ENCODE peak calls at places on chromosomes 7 and 10, in ten cellular contexts. Y is PC-3; W is stimulated activated CD8-positive, alpha-beta memory T cell treated with anti-CD3 and anti-CD28 coated beads, Interleukin-2, amount 100 ng/mL, for 48 hours; I is epithelial cell of esophagus; E is hepatic stellate cell; U is NCI-H524; T is astrocyte of the cerebellum; X is NCI-H2029; D is RPMI7951; H is GM10248. L is an unnamed sample.

GRCh38 chr7:105691029-105691691 is 109.9 kb upstream of the EFCAB10 start:
- DNase-seq in X (no peak), I (no peak), Y (peak), E (peak), W (no peak), H (peak), D (peak), T (no peak), U (no peak), L (peak)

GRCh38 chr7:25519962-25520562 is 291.8 kb upstream of the NPVF start:
- DNase-seq in E (no peak), Y (no peak), I (no peak), X (no peak), T (no peak), U (peak), H (no peak), D (no peak), W (no peak), L (no peak)

GRCh38 chr10:108445746-108446145 is 1281.2 kb upstream of the SORCS1 start:
- DNase-seq in D (peak), U (no peak), W (no peak), Y (peak), I (no peak), T (no peak), H (no peak), X (no peak), E (no peak), L (no peak)

GRCh38 chr7:95478139-95479037 is 7.4 kb upstream of the ASB4 start:
- DNase-seq in T (peak), U (peak), W (no peak), E (no peak), I (peak), D (peak), Y (no peak), X (no peak), H (no peak), L (no peak)

GRCh38 chr7:155497149-155497901 is 39.4 kb downstream of the EN2 start:
- DNase-seq in D (no peak), E (no peak), X (no peak), I (no peak), T (no peak), H (no peak), Y (no peak), W (no peak), U (no peak), L (no peak)

GRCh38 chr7:134798155-134798554 is 18.7 kb downstream of the CALD1 start:
- DNase-seq in U (peak), H (no peak), X (no peak), I (no peak), E (no peak), D (no peak), W (no peak), T (no peak), Y (no peak), L (no peak)

GRCh38 chr10:56212951-56213350 is 148.1 kb downstream of the ZWINT start:
- DNase-seq in T (no peak), Y (no peak), X (no peak), U (no peak), E (no peak), W (no peak), D (no peak), H (no peak), I (no peak), L (no peak)

GRCh38 chr10:6607187-6607586 is 27.1 kb upstream of the PRKCQ start:
- DNase-seq in T (no peak), H (no peak), D (no peak), W (no peak), U (no peak), Y (no peak), E (no peak), X (no peak), I (no peak), L (peak)

GRCh38 chr10:3077940-3078630 is 10.7 kb downstream of the PFKP start:
- DNase-seq in Y (no peak), W (no peak), H (no peak), X (no peak), T (no peak), D (no peak), I (no peak), E (no peak), U (peak), L (no peak)

GRCh38 chr7:141342664-141343400 is 208.4 kb upstream of the AGK start:
- DNase-seq in W (no peak), X (peak), U (no peak), H (no peak), T (no peak), D (no peak), E (no peak), Y (peak), I (no peak), L (no peak)

GRCh38 chr7:117083648-117084047 is 130.3 kb downstream of the ST7 start:
- DNase-seq in W (no peak), E (no peak), D (no peak), Y (no peak), T (no peak), U (peak), X (no peak), H (no peak), I (no peak), L (no peak)

GRCh38 chr10:8183241-8183704 is 128.8 kb downstream of the GATA3 start:
- DNase-seq in E (no peak), W (no peak), U (no peak), D (peak), T (no peak), X (no peak), Y (peak), H (no peak), I (peak), L (peak)

GRCh38 chr7:96136600-96137239 is 185.2 kb downstream of the SLC25A13 start:
- DNase-seq in T (no peak), H (no peak), W (no peak), D (no peak), U (no peak), I (peak), X (no peak), E (no peak), Y (no peak), L (no peak)

GRCh38 chr7:157255201-157255606 is 81.6 kb upstream of the DNAJB6 start:
- DNase-seq in H (no peak), W (no peak), T (no peak), E (no peak), Y (no peak), U (no peak), I (no peak), D (no peak), X (no peak), L (no peak)

GRCh38 chr7:81865754-81866153 is 95.9 kb upstream of the HGF start:
- DNase-seq in D (no peak), E (no peak), W (no peak), I (no peak), T (no peak), U (no peak), Y (no peak), X (no peak), H (no peak), L (no peak)

GRCh38 chr7:116210345-116211005 is at the start of gene TES:
- DNase-seq in W (peak), H (peak), X (peak), T (no peak), I (peak), D (peak), Y (peak), U (peak), E (peak), L (peak)

GRCh38 chr7:137421389-137421788 is 77.9 kb upstream of the PTN start:
- DNase-seq in T (no peak), U (no peak), H (no peak), D (no peak), X (peak), E (no peak), W (no peak), I (no peak), Y (no peak), L (no peak)